ENCODE peak calls at places on chromosomes 1 and 21, in eight cellular contexts. B, Y, K, H, S, Z, P and M are unnamed samples.

GRCh38 chr1:247172956-247173355 is 1.1 kb upstream of the ZNF124 start:
- DNase-seq in H (no peak), Z (no peak), P (no peak), K (no peak), Y (no peak), S (no peak), B (no peak), M (no peak)

GRCh38 chr1:217919683-217920502 is 288.7 kb downstream of the SPATA17 start:
- DNase-seq in B (no peak), P (no peak), Z (no peak), S (peak), H (no peak), K (no peak), Y (no peak), M (no peak)

GRCh38 chr21:19908386-19908785 is 1089.8 kb upstream of the NCAM2 start:
- DNase-seq in Y (no peak), B (no peak), P (no peak), Z (no peak), H (no peak), K (no peak), S (no peak), M (no peak)

GRCh38 chr1:203985676-203986075 is 87.2 kb upstream of the SOX13 start:
- DNase-seq in K (no peak), Z (no peak), S (no peak), P (no peak), H (no peak), B (no peak), Y (no peak), M (no peak)

GRCh38 chr1:174877208-174877673 is 122.5 kb upstream of the CACYBP start:
- DNase-seq in Z (peak), S (peak), P (no peak), H (no peak), Y (no peak), B (peak), K (no peak), M (peak)

GRCh38 chr1:246533371-246533905 is 26.4 kb upstream of the SMYD3 start:
- DNase-seq in K (no peak), S (no peak), B (no peak), Z (no peak), P (no peak), Y (no peak), H (no peak), M (no peak)

GRCh38 chr1:235640580-235640979 is 9.0 kb downstream of the GNG4 start:
- DNase-seq in Y (no peak), K (no peak), P (no peak), Z (no peak), B (no peak), S (no peak), H (no peak), M (no peak)

GRCh38 chr1:24391882-24392603 is 21.5 kb downstream of the STPG1 start:
- DNase-seq in B (peak), P (peak), S (peak), Z (peak), Y (peak), K (no peak), H (peak), M (peak)

GRCh38 chr1:176183618-176184017 is 23.5 kb downstream of the COP1 start:
- DNase-seq in Z (no peak), Y (no peak), K (no peak), S (no peak), P (no peak), H (no peak), B (no peak), M (no peak)

GRCh38 chr1:196723325-196724185 is 51.1 kb upstream of the CFHR3 start:
- DNase-seq in Y (no peak), H (no peak), Z (peak), P (peak), K (no peak), S (no peak), B (peak), M (no peak)

GRCh38 chr1:203992440-203992839 is 80.5 kb upstream of the SOX13 start:
- DNase-seq in H (no peak), Y (no peak), S (no peak), P (no peak), Z (no peak), K (no peak), B (no peak), M (no peak)

GRCh38 chr1:218380125-218380977 is 35.2 kb downstream of the TGFB2 start:
- DNase-seq in S (no peak), Z (no peak), Y (no peak), K (no peak), B (peak), P (no peak), H (no peak), M (peak)

GRCh38 chr1:38536089-38536488 is 323.5 kb downstream of the RRAGC start:
- DNase-seq in P (no peak), H (no peak), Y (no peak), Z (no peak), B (no peak), S (no peak), K (no peak), M (no peak)

GRCh38 chr1:47582891-47583608 is 145.2 kb downstream of the FOXD2 start:
- DNase-seq in K (no peak), Y (no peak), Z (no peak), B (no peak), P (no peak), S (no peak), H (no peak), M (no peak)

GRCh38 chr1:89701746-89702241 is 68.9 kb downstream of the LRRC8C start:
- DNase-seq in H (no peak), B (no peak), P (no peak), Z (peak), Y (no peak), S (no peak), K (no peak), M (no peak)

GRCh38 chr1:229048896-229049295 is 222.0 kb upstream of the RAB4A start:
- DNase-seq in P (no peak), S (no peak), Y (no peak), Z (no peak), B (no peak), K (no peak), H (no peak), M (no peak)

GRCh38 chr1:46487818-46488218 is 1.8 kb upstream of the DMBX1 start:
- DNase-seq in Y (no peak), P (no peak), Z (peak), S (no peak), H (no peak), B (peak), K (no peak), M (no peak)

GRCh38 chr1:227343201-227343600 is 24.9 kb upstream of the CDC42BPA start:
- DNase-seq in P (no peak), B (no peak), S (no peak), Y (no peak), H (no peak), K (no peak), Z (no peak), M (no peak)

GRCh38 chr1:15625224-15625917 is 8.1 kb downstream of the DDI2 start:
- DNase-seq in H (no peak), S (no peak), K (no peak), Y (no peak), Z (no peak), P (no peak), B (no peak), M (no peak)

GRCh38 chr1:207866471-207867135 is 44.3 kb downstream of the CD34 start:
- DNase-seq in K (no peak), S (peak), P (no peak), H (peak), Z (no peak), Y (peak), B (no peak), M (peak)

GRCh38 chr1:2019162-2019542 is at the start of gene GABRD:
- DNase-seq in Y (no peak), K (no peak), B (peak), Z (no peak), S (no peak), P (no peak), H (no peak), M (no peak)

GRCh38 chr1:161763522-161764098 is 2.5 kb upstream of the ATF6 start:
- DNase-seq in Y (no peak), P (peak), S (no peak), K (no peak), H (no peak), B (peak), Z (peak), M (peak)

GRCh38 chr1:41476807-41477361 is 7.6 kb downstream of the EDN2 start:
- DNase-seq in B (no peak), Z (no peak), Y (peak), H (no peak), S (no peak), P (no peak), K (no peak), M (peak)

GRCh38 chr1:52139817-52140540 is 1.9 kb upstream of the ZFYVE9 start:
- DNase-seq in Y (no peak), S (no peak), B (no peak), P (no peak), Z (no peak), K (no peak), H (no peak), M (no peak)

GRCh38 chr1:40153073-40153770 is 8.0 kb upstream of the RLF start:
- DNase-seq in P (peak), K (peak), Y (no peak), H (peak), B (no peak), Z (no peak), S (no peak), M (peak)